ENCODE peak calls at places on chromosomes 13 and 19, in five cellular contexts. K is A549, D is IMR-90, C is SK-N-SH, Z is H1. N is an unnamed sample.

GRCh38 chr13:69274231-69274630 is 833.4 kb upstream of the ATXN8OS start:
- DNase-seq in D (no peak), K (no peak), C (no peak), Z (no peak), N (no peak)

GRCh38 chr19:28878862-28879566 is 333.9 kb downstream of the UQCRFS1 start:
- DNase-seq in D (peak), Z (peak), K (peak), C (peak), N (peak)

GRCh38 chr13:30796833-30797601 is 61.7 kb downstream of the ALOX5AP start:
- DNase-seq in Z (no peak), K (no peak), C (no peak), D (peak), N (no peak)

GRCh38 chr13:32107474-32107873 is 75.9 kb downstream of the FRY start:
- DNase-seq in C (no peak), D (no peak), K (no peak), Z (no peak), N (no peak)

GRCh38 chr19:10936661-10937084 is 8.1 kb downstream of the TIMM29 start:
- DNase-seq in Z (no peak), C (peak), K (peak), D (peak), N (peak)

GRCh38 chr19:52936958-52937334 is 13.7 kb upstream of the ZNF888 start:
- DNase-seq in D (no peak), K (no peak), Z (no peak), C (no peak), N (no peak)

GRCh38 chr13:44438234-44438579 is 64.6 kb downstream of the SERP2 start:
- DNase-seq in D (no peak), C (no peak), K (no peak), Z (no peak), N (no peak)

GRCh38 chr19:23799321-23799720 is 40.6 kb upstream of the ZNF681 start:
- DNase-seq in K (no peak), Z (peak), D (no peak), C (no peak), N (no peak)

GRCh38 chr13:80486407-80486806 is 145.5 kb upstream of the SPRY2 start:
- DNase-seq in K (no peak), D (no peak), Z (no peak), C (no peak), N (no peak)

GRCh38 chr13:47175172-47175806 is 278.4 kb upstream of the HTR2A start:
- DNase-seq in K (no peak), D (peak), C (no peak), Z (no peak), N (no peak)

GRCh38 chr13:21511841-21512240 is 52.7 kb upstream of the ZDHHC20 start:
- DNase-seq in K (no peak), Z (no peak), C (no peak), D (peak), N (no peak)

GRCh38 chr13:102128216-102128800 is 273.5 kb downstream of the FGF14 start:
- DNase-seq in D (peak), Z (no peak), K (no peak), C (no peak), N (no peak)

GRCh38 chr13:94550030-94550738 is 45.8 kb downstream of the TGDS start:
- DNase-seq in K (no peak), D (peak), Z (no peak), C (no peak), N (no peak)

GRCh38 chr19:2213799-2214198 is 22.3 kb downstream of the PLEKHJ1 start:
- DNase-seq in K (no peak), D (no peak), C (no peak), Z (no peak), N (no peak)

GRCh38 chr13:30744056-30744684 is 8.8 kb downstream of the ALOX5AP start:
- DNase-seq in D (peak), K (peak), C (no peak), Z (no peak), N (peak)

GRCh38 chr13:24228852-24229458 is 68.4 kb downstream of the SPATA13 start:
- DNase-seq in D (peak), Z (no peak), K (peak), C (peak), N (peak)

GRCh38 chr13:30341815-30342570 is 34.6 kb upstream of the KATNAL1 start:
- DNase-seq in C (peak), D (peak), Z (no peak), K (no peak), N (no peak)

GRCh38 chr19:13156968-13157882 is 7.0 kb downstream of the IER2 start:
- DNase-seq in Z (no peak), C (no peak), K (peak), D (no peak), N (no peak)

GRCh38 chr13:25886438-25887214 is 165.2 kb downstream of the SHISA2 start:
- DNase-seq in K (no peak), C (no peak), Z (no peak), D (peak), N (no peak)

GRCh38 chr19:56294557-56294956 is 20.1 kb downstream of the ZSCAN5A start:
- DNase-seq in D (peak), Z (no peak), C (no peak), K (no peak), N (no peak)

GRCh38 chr19:19475845-19476828 is 39.2 kb downstream of the TSSK6 start:
- DNase-seq in K (peak), C (no peak), D (no peak), Z (no peak), N (peak)

GRCh38 chr13:48231080-48231479 is 1.9 kb upstream of the ITM2B start:
- DNase-seq in Z (no peak), K (peak), D (no peak), C (no peak), N (no peak)

GRCh38 chr13:42211704-42212103 is 60.2 kb upstream of the AKAP11 start:
- DNase-seq in Z (no peak), C (no peak), D (peak), K (peak), N (no peak)

GRCh38 chr13:97113231-97114001 is 108.7 kb upstream of the MBNL2 start:
- DNase-seq in D (no peak), K (no peak), C (no peak), Z (no peak), N (no peak)

GRCh38 chr13:113668491-113668971 is 1.5 kb downstream of the GRK1 start:
- DNase-seq in Z (no peak), K (no peak), D (no peak), C (no peak), N (no peak)

GRCh38 chr19:5042556-5042955 is 73.6 kb downstream of the KDM4B start:
- DNase-seq in Z (no peak), K (peak), D (no peak), C (no peak), N (no peak)

GRCh38 chr19:677201-677600 is 1.0 kb downstream of the FSTL3 start:
- DNase-seq in K (peak), Z (no peak), C (peak), D (peak), N (no peak)

GRCh38 chr19:51368366-51369282 is at the start of gene CLDND2:
- DNase-seq in Z (peak), D (no peak), K (no peak), C (no peak), N (peak)

GRCh38 chr13:28568286-28568685 is 73.4 kb upstream of the FLT1 start:
- DNase-seq in K (no peak), D (peak), C (peak), Z (no peak), N (peak)

GRCh38 chr13:42276683-42277082 is 4.7 kb downstream of the AKAP11 start:
- DNase-seq in C (no peak), Z (no peak), K (no peak), D (no peak), N (no peak)

DNA sequence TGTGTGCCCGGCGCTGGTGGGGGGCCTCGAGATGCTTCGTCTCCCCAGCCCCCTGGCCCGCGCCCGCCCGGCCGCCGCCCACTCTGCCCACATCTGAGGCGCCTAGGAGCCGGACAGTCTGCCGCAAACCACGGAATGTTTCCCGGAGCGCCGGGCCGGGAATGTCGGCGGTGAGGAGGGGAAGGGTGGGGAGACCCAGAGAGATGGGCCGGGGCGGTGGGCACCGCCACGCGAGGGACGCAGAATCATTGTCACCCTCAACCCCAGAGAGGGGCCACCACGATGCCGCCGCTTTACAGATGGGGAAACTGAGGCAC is 46.1 kb upstream of the NFIC start:
- DNase-seq in K (no peak), Z (no peak), C (peak), D (no peak), N (no peak)
- TF ChIP-seq RFX5 in K (no peak), Z (no peak), C (no peak), D (no peak), N (no peak)

GRCh38 chr13:51261610-51262249 is 39.5 kb downstream of the FAM124A start:
- DNase-seq in D (no peak), Z (peak), K (no peak), C (no peak), N (no peak)
- TF ChIP-seq RFX5 in D (no peak), Z (no peak), K (no peak), C (no peak), N (no peak)

DNA sequence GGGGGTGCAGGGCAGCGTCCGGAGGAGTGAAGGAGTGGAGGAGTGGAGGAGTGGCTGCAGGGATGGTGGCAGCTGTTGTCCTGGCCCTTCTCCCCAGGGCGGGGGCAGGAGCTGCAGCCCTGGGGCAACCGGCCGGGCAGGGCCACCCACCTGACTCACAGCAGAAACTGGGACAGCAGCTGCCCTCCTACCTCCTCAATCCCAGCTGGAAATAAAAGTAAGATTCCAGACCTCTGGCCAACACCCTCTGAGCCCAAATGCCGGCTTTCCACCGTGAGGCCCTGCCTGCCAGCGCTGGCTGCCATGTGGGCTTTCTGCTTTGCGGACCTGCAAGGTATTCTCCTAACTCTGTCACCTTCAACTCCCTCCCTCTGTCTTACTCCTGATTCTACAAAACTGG is 3.3 kb upstream of the CLPP start:
- DNase-seq in Z (no peak), C (no peak), D (no peak), K (no peak), N (no peak)
- TF ChIP-seq RFX5 in Z (no peak), C (no peak), D (no peak), K (no peak), N (no peak)

DNA sequence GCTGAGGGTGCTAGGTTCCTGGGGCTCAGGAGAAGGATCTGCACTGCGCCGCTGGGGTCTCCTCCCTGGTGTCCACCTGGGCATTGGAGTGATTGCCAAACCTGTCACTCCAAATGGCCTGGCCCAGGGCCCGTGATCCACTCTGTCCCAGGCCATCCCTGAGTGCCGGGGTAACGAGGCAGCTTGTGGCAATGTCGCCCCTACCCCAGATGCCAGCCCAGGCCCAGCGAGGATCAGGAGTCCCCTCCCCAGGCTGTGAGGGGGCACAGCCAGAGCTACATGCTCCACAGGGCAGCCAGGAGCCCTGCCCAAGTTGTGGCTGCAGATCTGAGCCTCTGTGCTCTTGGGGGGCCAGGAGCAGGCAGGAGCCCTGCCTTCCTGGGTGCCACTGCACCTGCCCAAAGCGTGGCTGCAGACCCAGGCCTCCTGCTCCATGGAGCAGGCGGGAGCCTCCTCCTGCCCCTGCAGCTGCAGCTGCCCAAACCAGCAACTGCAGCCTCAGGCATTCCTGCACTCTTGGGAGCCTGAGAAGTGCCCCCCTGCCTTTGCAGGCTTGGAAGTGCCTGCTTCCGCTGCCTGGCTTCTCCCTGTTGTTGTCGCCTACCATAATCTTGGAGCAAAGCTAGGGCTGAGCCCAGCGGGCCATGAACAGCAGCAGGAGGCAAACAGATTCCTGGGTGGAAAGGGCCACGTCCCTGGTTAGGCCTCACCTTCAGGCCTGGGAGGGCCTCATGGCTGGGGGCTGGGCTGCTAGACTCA is 4.6 kb downstream of the IGFL4 start:
- DNase-seq in Z (no peak), K (no peak), C (no peak), D (no peak), N (no peak)
- TF ChIP-seq RFX5 in Z (no peak), K (no peak), C (no peak), D (no peak), N (no peak)

GRCh38 chr13:63190742-63191141 is 1775.1 kb upstream of the PCDH20 start:
- DNase-seq in C (no peak), K (peak), Z (no peak), D (peak), N (no peak)

GRCh38 chr13:63184693-63185092 is 1769.0 kb upstream of the PCDH20 start:
- DNase-seq in C (no peak), D (peak), K (peak), Z (peak), N (no peak)

GRCh38 chr13:63189712-63190111 is 1774.1 kb upstream of the PCDH20 start:
- DNase-seq in C (no peak), D (no peak), K (no peak), Z (no peak), N (no peak)

GRCh38 chr13:63190219-63190618 is 1774.6 kb upstream of the PCDH20 start:
- DNase-seq in Z (no peak), D (no peak), C (peak), K (no peak), N (no peak)
- TF ChIP-seq RFX5 in Z (no peak), D (no peak), C (no peak), K (no peak), N (no peak)

DNA sequence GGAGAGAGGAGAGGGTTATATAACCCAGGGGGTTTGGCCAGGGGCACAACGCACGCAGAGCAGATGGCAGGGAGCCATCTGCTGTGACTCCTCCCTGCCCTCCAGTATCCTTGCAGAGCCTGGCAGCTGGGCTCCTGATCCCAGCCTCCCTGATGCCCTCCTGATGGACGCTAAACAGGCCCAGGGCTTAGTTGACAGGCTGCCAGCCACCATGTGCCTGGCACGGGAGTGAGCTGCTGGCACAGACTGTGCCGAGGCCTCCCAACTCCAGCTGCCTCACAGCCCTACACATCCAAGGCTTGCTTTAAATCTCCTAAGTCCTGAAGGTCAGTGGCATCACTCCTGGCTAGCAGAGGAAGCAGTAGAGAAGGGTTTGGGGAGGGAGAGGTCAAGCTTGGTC is 16.7 kb downstream of the SYDE1 start:
- DNase-seq in Z (no peak), D (no peak), K (no peak), C (peak), N (no peak)
- TF ChIP-seq RFX5 in Z (no peak), D (no peak), K (no peak), C (no peak), N (no peak)

N was measured in K562.